ENCODE peak calls at places on chromosomes 5 and 9, in ten cellular contexts. U is mesendoderm; N is pancreas; F is aorta; Y is CD8-positive, alpha-beta memory T cell; B is gastrocnemius medialis; V is A549; Q is DND-41; O is CD4-positive, alpha-beta memory T cell; I is OCI-LY7. A is an unnamed sample. For H3K4me1, the result is how much of the 10 kb centered on the place peaks cover.

GRCh38 chr9:91060520-91061343 is 259.1 kb downstream of the SYK start:
- DNase-seq in B (peak), Q (no peak), V (peak), I (no peak), U (no peak), Y (no peak), O (no peak), N (no peak), F (no peak), A (peak)

GRCh38 chr5:53480474-53481353 is at the start of gene FST:
- DNase-seq in N (peak), I (no peak), Y (no peak), V (no peak), O (peak), U (peak), B (no peak), Q (no peak), F (peak), A (no peak)

GRCh38 chr5:94640176-94640575 is 21.7 kb downstream of the SLF1 start:
- DNase-seq in Y (no peak), O (no peak), I (no peak), N (no peak), F (no peak), Q (no peak), U (no peak), B (no peak), V (no peak), A (no peak)

GRCh38 chr9:459491-460444 is 245.1 kb downstream of the DOCK8 start:
- DNase-seq in U (peak), B (no peak), F (no peak), N (no peak), V (no peak), O (no peak), Y (no peak), I (peak), Q (no peak), A (no peak)

GRCh38 chr5:1265026-1265425 is 29.8 kb downstream of the TERT start:
- DNase-seq in N (no peak), V (no peak), B (no peak), O (no peak), F (no peak), Q (no peak), Y (no peak), I (no peak), U (no peak), A (no peak)

GRCh38 chr5:156778139-156778696 is 71.9 kb upstream of the PPP1R2B start:
- DNase-seq in I (no peak), B (no peak), Y (no peak), O (no peak), F (no peak), Q (no peak), U (no peak), V (no peak), N (no peak), A (no peak)

GRCh38 chr5:73796164-73797141 is 170.5 kb downstream of the ARHGEF28 start:
- DNase-seq in N (peak), Y (no peak), F (no peak), I (no peak), O (peak), B (no peak), U (peak), Q (peak), V (peak), A (no peak)

GRCh38 chr5:32552936-32553335 is 32.4 kb upstream of the SUB1 start:
- DNase-seq in N (no peak), V (no peak), F (no peak), B (no peak), Y (no peak), U (no peak), I (no peak), O (no peak), Q (no peak), A (no peak)

GRCh38 chr9:87395804-87396458 is 101.7 kb upstream of the DAPK1 start:
- DNase-seq in F (no peak), V (peak), O (no peak), U (no peak), Q (no peak), I (no peak), Y (no peak), B (no peak), N (peak), A (no peak)

GRCh38 chr5:178940569-178941360 is at the start of gene ZNF454:
- DNase-seq in V (no peak), N (peak), U (peak), O (no peak), F (peak), Q (no peak), I (no peak), Y (no peak), B (peak), A (peak)

GRCh38 chr5:54874337-54875021 is 110.9 kb downstream of the ESM1 start:
- DNase-seq in Q (no peak), U (peak), Y (no peak), N (no peak), B (no peak), I (no peak), O (no peak), F (no peak), V (no peak), A (no peak)

GRCh38 chr5:91028518-91028956 is 354.6 kb downstream of the ARRDC3 start:
- DNase-seq in V (peak), N (no peak), I (no peak), U (no peak), Y (no peak), O (no peak), B (no peak), F (no peak), Q (no peak), A (no peak)

GRCh38 chr5:10633271-10634049 is 69.6 kb downstream of the ANKRD33B start:
- DNase-seq in Y (peak), U (no peak), B (no peak), F (no peak), V (no peak), N (no peak), Q (peak), O (peak), I (peak), A (no peak)

GRCh38 chr5:10634056-10634455 is 70.2 kb downstream of the ANKRD33B start:
- DNase-seq in F (no peak), I (peak), V (no peak), N (no peak), Y (no peak), Q (no peak), U (no peak), O (no peak), B (no peak), A (no peak)

GRCh38 chr5:10631597-10631996 is 67.7 kb downstream of the ANKRD33B start:
- DNase-seq in U (no peak), Q (no peak), N (no peak), F (no peak), V (no peak), B (no peak), I (no peak), O (no peak), Y (no peak), A (no peak)

GRCh38 chr5:10630126-10630525 is 66.3 kb downstream of the ANKRD33B start:
- DNase-seq in N (no peak), Q (no peak), O (no peak), Y (no peak), U (no peak), F (no peak), B (no peak), I (no peak), V (no peak), A (no peak)

GRCh38 chr5:10632110-10632903 is 68.4 kb downstream of the ANKRD33B start:
- DNase-seq in O (peak), Y (no peak), F (no peak), U (peak), N (no peak), I (peak), Q (no peak), V (no peak), B (no peak), A (no peak)
- H3K4me1 ChIP-seq in O (under half), Y (under half), F (under half), U (under half), N (under half), I (half or more), Q (under half), V (under half), B (under half), A (under half)

GRCh38 chr9:25584611-25585010 is 93.6 kb downstream of the TUSC1 start:
- DNase-seq in I (no peak), N (no peak), U (no peak), B (no peak), O (no peak), V (no peak), Y (no peak), F (no peak), Q (no peak), A (no peak)
- H3K4me1 ChIP-seq in I (under half), N (under half), U (under half), B (under half), O (under half), V (under half), Y (under half), F (under half), Q (under half), A (under half)

DNA sequence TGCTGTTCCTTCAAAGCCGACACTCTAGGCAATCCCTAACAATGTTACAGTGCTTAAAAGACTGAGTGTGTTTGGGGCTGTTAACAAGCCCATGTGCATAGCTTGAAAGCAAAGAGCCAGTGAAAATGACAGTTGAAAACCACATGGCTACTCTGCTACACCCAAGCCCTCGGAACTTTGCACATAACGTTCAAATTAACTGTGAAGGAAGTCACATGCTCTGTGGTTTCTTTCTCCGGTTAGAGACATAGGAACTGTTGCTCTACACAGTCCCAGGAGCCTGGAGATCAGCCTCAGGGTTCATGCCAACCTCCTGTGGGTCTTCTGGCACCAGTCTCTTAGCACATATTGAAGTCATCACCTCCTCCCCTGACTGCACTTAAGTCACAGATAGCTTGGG is 51.1 kb downstream of the C9orf152 start:
- DNase-seq in N (no peak), Q (peak), V (no peak), U (no peak), O (peak), F (no peak), Y (peak), I (peak), B (no peak), A (no peak)
- H3K4me1 ChIP-seq in N (under half), Q (half or more), V (under half), U (under half), O (half or more), F (under half), Y (under half), I (half or more), B (under half), A (half or more)

DNA sequence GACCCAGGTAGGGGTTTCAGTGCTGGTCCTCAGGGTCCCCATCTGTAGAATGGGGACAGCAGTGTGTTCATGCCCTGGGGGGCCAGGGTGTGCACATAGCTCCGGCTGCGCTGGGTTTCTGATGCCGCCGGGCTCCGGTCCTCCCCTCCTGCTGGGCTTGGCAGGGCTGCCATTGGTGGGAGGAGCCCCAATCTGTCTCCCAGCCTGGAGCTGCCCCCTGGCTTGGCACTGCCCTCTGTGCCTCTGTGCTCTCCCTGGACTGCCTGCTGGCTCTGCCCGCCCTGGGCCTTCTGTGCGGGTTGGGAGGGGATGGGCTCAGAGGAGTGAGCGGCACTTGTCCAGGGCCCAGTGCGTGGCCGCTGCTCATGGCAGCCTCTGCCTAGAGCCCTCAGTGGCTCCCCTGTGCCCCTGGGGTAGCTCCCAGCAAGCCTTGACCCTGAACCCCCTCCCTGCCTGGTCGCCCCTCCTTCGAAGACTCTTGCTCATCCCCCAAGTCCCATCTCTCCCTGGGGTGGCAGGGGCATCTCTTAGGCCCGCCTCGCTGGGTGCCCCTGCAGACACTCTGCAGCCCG is 35.7 kb downstream of the RXRA start:
- DNase-seq in O (no peak), Q (no peak), U (no peak), I (no peak), F (peak), Y (no peak), N (no peak), V (no peak), B (no peak), A (no peak)
- H3K4me1 ChIP-seq in O (under half), Q (under half), U (under half), I (under half), F (under half), Y (under half), N (under half), V (under half), B (half or more), A (half or more)

DNA sequence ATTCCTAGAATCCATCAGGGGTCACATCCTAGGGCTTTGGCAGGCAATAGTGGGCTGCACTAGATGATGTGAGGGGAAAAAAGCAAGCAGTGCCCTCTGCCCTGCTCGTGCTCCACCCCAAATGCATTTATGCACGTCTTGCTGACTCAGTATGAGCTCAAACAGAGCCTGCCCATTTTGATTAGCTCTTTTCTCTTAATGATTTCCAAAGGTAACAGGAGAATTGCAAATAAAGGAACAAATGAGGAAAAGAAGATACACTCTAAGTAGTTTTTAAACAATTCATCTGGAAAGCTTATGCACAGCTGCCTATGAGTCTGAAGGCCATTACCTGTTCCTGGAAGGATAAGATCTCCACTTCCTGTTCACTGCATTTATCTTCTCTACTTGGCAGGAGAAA is 364.2 kb downstream of the TMEM232 start:
- DNase-seq in V (no peak), O (no peak), U (no peak), Q (no peak), N (no peak), I (no peak), F (no peak), Y (no peak), B (no peak), A (no peak)
- H3K4me1 ChIP-seq in V (under half), O (under half), U (under half), Q (under half), N (under half), I (under half), F (under half), Y (under half), B (under half), A (under half)

GRCh38 chr5:78806544-78806943 is 158.0 kb upstream of the LHFPL2 start:
- DNase-seq in O (no peak), F (no peak), N (no peak), U (no peak), B (no peak), Q (no peak), I (no peak), V (no peak), Y (no peak), A (no peak)

GRCh38 chr5:78804995-78805394 is 156.4 kb upstream of the LHFPL2 start:
- DNase-seq in V (no peak), I (no peak), F (no peak), Q (no peak), U (no peak), N (no peak), B (no peak), Y (no peak), O (no peak), A (no peak)

GRCh38 chr5:78805474-78806124 is 157.0 kb upstream of the LHFPL2 start:
- DNase-seq in I (no peak), O (no peak), F (no peak), U (no peak), Y (no peak), B (no peak), N (no peak), Q (no peak), V (no peak), A (no peak)

GRCh38 chr5:78801413-78801812 is 152.8 kb upstream of the LHFPL2 start:
- DNase-seq in Y (no peak), I (no peak), O (no peak), B (no peak), N (no peak), F (no peak), Q (no peak), U (no peak), V (no peak), A (no peak)

GRCh38 chr5:78803386-78803785 is 154.8 kb upstream of the LHFPL2 start:
- DNase-seq in B (peak), N (peak), O (no peak), Y (no peak), U (no peak), Q (no peak), F (peak), V (no peak), I (no peak), A (no peak)
- H3K4me1 ChIP-seq in B (under half), N (under half), O (under half), Y (under half), U (under half), Q (under half), F (under half), V (under half), I (under half), A (under half)

GRCh38 chr9:136300016-136300415 is 3.9 kb downstream of the CCDC187 start:
- DNase-seq in F (no peak), B (no peak), Q (no peak), O (no peak), U (no peak), I (no peak), Y (no peak), V (no peak), N (peak), A (no peak)
- H3K4me1 ChIP-seq in F (under half), B (under half), Q (under half), O (under half), U (under half), I (under half), Y (under half), V (under half), N (under half), A (under half)

GRCh38 chr5:79151933-79152671 is 40.5 kb downstream of the BHMT start:
- DNase-seq in U (peak), Y (no peak), Q (no peak), N (no peak), I (no peak), O (no peak), V (no peak), B (no peak), F (no peak), A (no peak)

DNA sequence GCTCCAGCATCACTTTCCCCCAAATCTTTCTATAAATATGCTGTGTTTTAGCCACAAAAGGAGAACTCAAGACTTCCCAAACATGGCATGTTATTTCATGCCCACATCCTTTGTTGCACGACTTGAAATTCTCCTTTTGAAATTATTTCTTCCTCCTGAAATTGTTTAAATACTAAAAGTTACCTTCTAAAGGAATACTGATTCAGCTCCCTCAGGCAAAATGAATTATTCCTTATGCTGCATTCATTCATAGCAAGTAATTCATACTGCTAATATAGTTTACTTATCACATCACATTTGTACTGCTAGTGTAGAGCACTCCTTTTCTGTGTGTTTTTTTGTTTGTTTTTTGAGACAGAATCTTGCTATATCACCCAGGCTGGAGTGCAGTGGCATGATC is 45.7 kb downstream of the BHMT start:
- DNase-seq in Y (no peak), O (no peak), B (no peak), Q (no peak), V (no peak), U (no peak), F (no peak), N (no peak), I (no peak), A (no peak)
- H3K4me1 ChIP-seq in Y (under half), O (under half), B (under half), Q (under half), V (under half), U (under half), F (under half), N (under half), I (under half), A (under half)

DNA sequence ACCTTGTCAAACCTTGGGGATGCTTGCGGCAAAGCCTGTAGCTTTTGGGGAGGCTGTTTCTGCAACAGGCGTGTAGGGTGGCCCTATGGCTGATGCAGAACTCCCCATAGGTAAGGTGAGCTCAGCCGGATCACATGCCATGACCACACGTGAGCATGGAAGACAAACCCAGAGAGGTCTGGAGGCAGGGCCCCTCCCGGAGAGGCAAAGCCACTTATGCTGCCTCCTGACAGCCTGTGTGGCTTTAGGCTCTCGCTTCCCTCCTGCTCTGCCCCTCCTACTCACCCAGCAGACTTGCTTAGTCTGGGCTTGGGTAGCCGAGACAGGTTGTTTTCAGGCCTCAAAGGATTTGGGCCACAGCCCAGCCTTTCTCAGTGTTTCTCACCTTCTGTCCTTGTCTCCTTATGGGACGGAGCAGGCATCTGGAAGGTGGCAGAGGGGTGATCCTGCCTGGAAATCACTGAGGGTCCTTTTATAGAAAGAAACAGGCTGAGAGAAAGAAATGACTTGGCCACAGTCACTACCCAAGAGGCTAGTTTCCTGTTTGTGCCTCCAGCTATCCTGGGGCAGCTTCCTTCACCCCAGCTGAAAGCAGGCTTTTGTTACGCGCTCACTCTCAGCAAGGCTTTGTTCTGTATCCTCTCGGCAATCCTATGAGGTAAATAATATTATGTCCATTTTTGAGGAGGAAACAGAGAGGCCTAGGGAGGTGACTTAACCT is 89.9 kb downstream of the DAB2IP start:
- DNase-seq in N (no peak), Q (no peak), I (no peak), O (no peak), Y (no peak), V (no peak), F (no peak), B (peak), U (peak), A (no peak)
- H3K4me1 ChIP-seq in N (under half), Q (under half), I (half or more), O (under half), Y (under half), V (under half), F (under half), B (half or more), U (under half), A (under half)

GRCh38 chr5:149735066-149735465 is 5.0 kb downstream of the PPARGC1B start:
- DNase-seq in N (no peak), B (peak), U (peak), Y (no peak), V (no peak), F (no peak), I (no peak), O (no peak), Q (no peak), A (no peak)
- H3K4me1 ChIP-seq in N (under half), B (under half), U (under half), Y (under half), V (under half), F (under half), I (under half), O (under half), Q (under half), A (under half)

A was measured in lung.